ENCODE peak calls at places on chromosomes 11 and 22, in four cellular contexts. P, Z, J and Y are unnamed samples.
A peak's percentile ranks its signal among the peaks of the same experiment; 100 is the strongest.

GRCh38 chr22:45881524-45881875 is 95.5 kb downstream of the WNT7B start:
- DNase-seq in P (no peak), J (no peak), Z (no peak), Y (no peak)

GRCh38 chr11:47388697-47389576 is 10.6 kb upstream of the SPI1 start:
- DNase-seq in J (no peak), P (no peak), Z (no peak), Y (no peak)

GRCh38 chr22:28983788-28984441 is 77.7 kb downstream of the C22orf31 start:
- DNase-seq in Z (no peak), J (no peak), P (no peak), Y (no peak)

GRCh38 chr22:46007003-46007847 is 30.3 kb upstream of the WNT7B start:
- DNase-seq in Z (peak; percentile 74), P (no peak), J (no peak), Y (no peak)

GRCh38 chr11:126431401-126432064 is 76.0 kb downstream of the ST3GAL4 start:
- DNase-seq in P (no peak), Z (no peak), J (no peak), Y (no peak)

GRCh38 chr11:11731311-11732083 is 109.7 kb upstream of the GALNT18 start:
- DNase-seq in P (no peak), Z (peak; percentile 68), J (no peak), Y (no peak)

GRCh38 chr11:117438371-117439000 is 110.8 kb downstream of the CEP164 start:
- DNase-seq in Z (no peak), P (no peak), J (no peak), Y (no peak)

GRCh38 chr11:71311176-71311925 is 59.0 kb upstream of the SHANK2 start:
- DNase-seq in Z (no peak), J (no peak), P (peak; percentile 30), Y (no peak)

GRCh38 chr11:92804388-92804787 is 165.1 kb upstream of the MTNR1B start:
- DNase-seq in P (no peak), Z (no peak), J (no peak), Y (no peak)

GRCh38 chr11:6473481-6474422 is at the start of gene TRIM3:
- DNase-seq in P (peak; percentile 88), J (peak; percentile 99), Z (peak; percentile 60), Y (no peak)

GRCh38 chr11:28757725-28758515 is 649.7 kb downstream of the METTL15 start:
- DNase-seq in P (no peak), J (no peak), Z (no peak), Y (no peak)

GRCh38 chr22:41885576-41885975 is 29.3 kb downstream of the SHISA8 start:
- DNase-seq in P (no peak), Z (no peak), J (no peak), Y (no peak)

GRCh38 chr11:64688534-64688982 is 34.4 kb downstream of the NRXN2 start:
- DNase-seq in P (peak; percentile 99), J (peak; percentile 92), Z (peak; percentile 83), Y (peak; percentile 46)

GRCh38 chr11:134266440-134266839 is 9.7 kb upstream of the GLB1L3 start:
- DNase-seq in Z (no peak), P (no peak), J (no peak), Y (no peak)

GRCh38 chr11:19242184-19242932 is 1.6 kb upstream of the E2F8 start:
- DNase-seq in P (peak; percentile 63), Z (no peak), J (no peak), Y (no peak)

GRCh38 chr11:6156628-6157367 is 13.3 kb downstream of the OR52B2 start:
- DNase-seq in P (no peak), J (no peak), Z (no peak), Y (no peak)

DNA sequence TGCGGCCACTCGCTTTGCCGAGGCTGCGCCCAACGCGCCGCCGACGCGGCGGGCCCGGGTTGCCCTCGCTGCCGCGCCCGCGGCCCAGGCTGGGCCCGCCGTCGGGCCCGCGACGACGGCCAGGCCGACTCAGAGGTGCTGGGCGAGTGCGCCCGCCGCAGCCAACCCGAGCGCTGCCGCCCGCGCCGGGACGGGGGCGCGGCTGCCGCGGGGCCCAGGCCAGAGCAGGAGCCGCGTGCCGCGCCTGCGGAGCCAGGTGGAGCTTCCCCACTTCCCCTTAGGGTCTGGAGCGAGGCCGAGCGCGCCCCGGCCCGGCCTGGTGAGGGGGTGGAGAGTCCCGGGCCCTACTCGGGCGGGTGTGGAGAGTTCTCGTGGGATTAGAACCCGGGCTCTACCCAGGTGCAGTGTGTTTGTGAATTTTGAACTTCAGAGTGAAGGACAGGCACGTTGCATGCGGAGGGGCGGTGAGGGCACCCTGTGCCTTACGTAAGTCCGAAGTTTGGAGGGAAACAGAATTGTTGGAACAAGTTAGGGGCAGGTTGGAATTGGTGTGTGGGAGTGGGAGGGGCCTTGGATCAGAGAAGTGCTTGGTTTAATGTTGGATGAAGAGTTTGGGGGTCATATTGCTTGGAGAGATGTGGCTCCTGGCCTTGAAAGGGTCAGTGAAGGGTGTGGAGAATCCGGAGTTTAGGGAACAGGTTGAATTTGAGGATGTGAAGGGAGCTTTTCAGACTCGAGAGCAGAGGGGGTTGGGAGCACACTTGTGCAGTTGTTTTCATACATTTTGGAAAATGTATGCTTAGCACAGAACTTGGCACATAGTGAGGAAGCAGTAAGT is 697 bp downstream of the RNF169 start:
- DNase-seq in P (peak; percentile 73), Z (peak; percentile 19), J (peak; percentile 82), Y (no peak)
- TF ChIP-seq EGR1 in P (no peak), Z (peak; percentile 61), J (peak; percentile 51), Y (peak; percentile 23)

DNA sequence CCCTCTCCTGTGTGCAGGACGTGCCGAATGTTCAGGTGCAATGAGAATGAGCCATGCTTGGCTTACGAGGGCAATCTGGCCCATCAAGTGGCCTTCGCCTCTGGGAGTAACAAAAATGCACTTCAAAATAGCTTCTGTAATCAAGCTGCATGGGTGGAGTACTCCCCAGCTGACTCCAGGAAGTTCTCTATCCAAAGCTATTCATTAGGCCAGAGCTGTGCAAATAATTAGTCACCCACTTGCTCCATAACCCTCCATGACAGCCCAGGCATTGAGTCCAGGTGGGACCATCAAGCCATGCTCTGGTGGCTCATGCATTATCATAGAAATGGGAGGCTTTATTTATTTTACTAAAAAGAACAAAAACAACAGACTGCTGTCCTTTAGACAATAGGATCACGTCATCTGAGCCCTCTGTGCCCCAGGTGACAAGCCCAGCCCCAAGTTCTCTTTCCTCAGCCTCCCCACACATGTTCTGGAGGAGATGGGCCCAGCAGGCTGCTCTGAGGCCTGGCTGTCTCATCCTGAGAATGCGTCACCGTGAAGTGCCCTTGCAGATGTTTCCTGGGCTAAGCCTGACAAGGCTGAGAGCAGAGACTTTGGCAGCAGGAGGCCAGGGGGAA is 244.7 kb downstream of the ETS1 start:
- DNase-seq in P (no peak), Z (no peak), J (no peak), Y (peak; percentile 39)
- TF ChIP-seq EGR1 in P (no peak), Z (no peak), J (no peak), Y (no peak)

DNA sequence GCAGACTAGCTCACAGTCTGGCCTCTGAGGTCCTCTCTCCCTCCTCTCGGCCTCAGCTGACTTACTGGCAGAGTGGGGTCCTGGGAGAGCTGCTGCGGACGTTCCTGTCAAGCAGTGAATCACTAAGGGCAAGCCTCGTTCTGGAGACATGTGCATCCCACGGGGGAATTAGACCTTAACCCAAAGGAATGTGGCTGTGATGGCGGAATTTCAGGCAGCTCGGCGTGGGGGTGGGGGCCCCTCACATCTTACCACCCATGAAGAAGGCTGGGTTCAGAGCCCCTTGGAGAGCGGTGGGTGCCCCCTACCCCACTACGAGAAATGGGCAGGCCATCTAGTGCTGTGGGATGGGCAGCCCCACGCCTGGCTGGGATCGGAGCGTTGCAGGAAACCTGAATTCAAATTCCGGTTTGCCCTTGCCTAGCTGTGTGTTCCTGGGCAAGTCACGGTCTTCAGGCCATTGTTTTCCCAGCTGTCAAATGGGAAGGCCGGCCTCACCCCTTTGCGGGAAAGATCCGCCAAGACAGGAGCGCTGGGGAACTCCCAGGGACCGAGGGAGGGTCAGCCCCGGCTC is 559 bp downstream of the LRRC32 start:
- DNase-seq in Z (no peak), J (no peak), P (no peak), Y (no peak)
- TF ChIP-seq EGR1 in Z (no peak), J (no peak), P (no peak), Y (no peak)

GRCh38 chr11:73411031-73411430 is 34.8 kb downstream of the RELT start:
- DNase-seq in P (no peak), Z (no peak), J (no peak), Y (no peak)
- TF ChIP-seq EGR1 in P (no peak), Z (no peak), J (no peak), Y (no peak)

GRCh38 chr22:36182871-36183270 is 18.7 kb downstream of the APOL4 start:
- DNase-seq in Z (no peak), J (no peak), P (no peak), Y (no peak)

GRCh38 chr22:36180928-36181327 is 20.4 kb upstream of the APOL3 start:
- DNase-seq in J (no peak), P (no peak), Z (no peak), Y (no peak)

GRCh38 chr22:36177160-36177559 is 16.6 kb upstream of the APOL3 start:
- DNase-seq in Z (no peak), J (no peak), P (no peak), Y (no peak)

GRCh38 chr22:36182056-36182455 is 19.6 kb downstream of the APOL4 start:
- DNase-seq in Z (no peak), J (no peak), P (no peak), Y (no peak)

DNA sequence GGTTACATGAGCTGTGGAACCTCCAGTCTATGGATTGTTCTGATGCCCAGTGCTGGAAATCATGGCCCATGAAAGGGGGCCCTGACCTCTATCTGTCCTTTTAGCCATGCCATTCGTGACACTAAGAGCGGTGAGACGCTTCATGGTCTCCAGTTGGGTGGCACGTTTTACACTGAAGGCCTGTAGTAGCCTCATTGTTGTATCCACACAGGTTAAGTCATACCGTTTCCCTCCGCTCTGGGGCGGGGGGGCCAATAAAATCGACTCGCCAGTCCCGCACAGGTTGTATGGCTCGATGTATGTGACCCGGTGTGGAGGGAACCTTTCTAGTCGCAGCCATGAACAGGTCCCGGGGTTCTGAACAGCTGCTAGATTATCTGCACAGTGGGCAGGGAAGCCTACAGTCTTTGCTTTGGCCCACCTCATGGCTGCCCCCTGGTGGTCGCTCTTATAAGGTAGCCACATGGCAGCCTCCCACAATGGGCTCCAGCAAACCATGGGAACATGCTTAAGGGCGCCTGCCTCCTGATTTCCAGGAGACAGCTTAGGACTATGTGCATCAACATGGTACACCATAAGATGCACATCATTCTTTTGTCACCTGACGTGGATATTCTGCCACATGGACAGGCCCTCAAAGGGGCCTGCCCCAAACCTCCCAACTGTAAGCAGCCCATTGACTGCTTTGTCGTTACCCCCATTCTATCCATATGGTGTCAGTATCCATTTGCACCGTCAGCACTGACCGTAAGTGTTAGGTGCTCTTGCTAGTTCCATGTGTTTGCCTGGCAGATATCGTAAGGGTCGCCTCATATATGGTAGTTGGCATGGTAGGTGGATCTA is 19.7 kb upstream of the APOL3 start:
- DNase-seq in J (peak; percentile 75), P (peak; percentile 94), Z (peak; percentile 42), Y (no peak)
- TF ChIP-seq EGR1 in J (no peak), P (no peak), Z (no peak), Y (no peak)

DNA sequence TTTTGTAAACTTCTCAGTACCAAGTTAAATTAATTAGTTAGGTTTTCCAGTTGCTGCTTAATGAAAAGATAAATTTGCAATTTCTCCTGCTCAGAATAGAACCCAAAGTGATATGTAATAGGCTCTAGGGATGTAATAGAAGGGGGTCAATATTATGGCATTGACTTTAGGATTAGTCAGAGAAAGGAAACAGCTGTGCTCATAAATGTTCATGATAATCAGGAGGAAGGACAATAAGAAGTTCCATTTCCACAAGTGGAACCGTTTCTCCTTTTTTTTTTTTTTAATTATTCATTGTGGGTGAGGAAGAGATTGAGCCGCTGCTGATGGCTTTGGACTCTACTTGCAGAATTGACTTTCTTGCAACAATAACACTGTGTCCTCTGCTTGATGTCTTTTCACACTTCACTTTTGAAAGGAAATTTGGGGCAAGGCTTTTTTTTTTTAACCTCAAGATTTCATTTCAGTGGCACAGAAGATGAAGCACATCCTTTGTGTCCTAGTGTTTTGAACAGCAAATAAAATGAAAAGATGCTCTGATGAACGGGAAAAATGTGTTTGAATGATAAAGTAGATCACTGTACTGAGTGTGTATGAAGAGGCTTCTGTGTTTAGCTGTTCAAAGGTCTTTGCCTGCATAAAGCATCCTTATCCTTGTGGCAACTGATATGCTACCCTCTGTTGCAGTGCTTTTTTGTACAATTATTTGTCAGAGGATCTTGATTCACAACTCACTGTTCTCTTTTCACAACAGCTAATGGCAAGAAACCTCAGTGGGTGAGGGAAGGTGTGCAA is 62.4 kb downstream of the GAS2 start:
- DNase-seq in P (no peak), J (no peak), Z (no peak), Y (no peak)
- TF ChIP-seq EGR1 in P (no peak), J (no peak), Z (no peak), Y (no peak)